ENCODE peak calls at places on chromosomes 4 and X, in eight cellular contexts. Z is NCI-H510A; M is astrocyte of the spinal cord; N is H9; K is mesendoderm; Q is C1 segment of cervical spinal cord; V is skeletal muscle cell; Y is activated naive CD4-positive, alpha-beta T cell. D is an unnamed sample.

GRCh38 chr4:168560184-168560834 is 63.5 kb downstream of the PALLD start:
- DNase-seq in Z (peak), M (peak), N (no peak), K (no peak), Q (no peak), V (no peak), Y (no peak), D (no peak)

GRCh38 chrX:88397551-88397950 is 349.5 kb upstream of the CPXCR1 start:
- DNase-seq in Z (no peak), M (no peak), N (no peak), K (no peak), Q (no peak), V (no peak), Y (no peak), D (no peak)

GRCh38 chrX:115690554-115691216 is 129.7 kb downstream of the PLS3 start:
- DNase-seq in Z (peak), M (peak), N (peak), K (peak), Q (peak), V (peak), Y (no peak), D (peak)

GRCh38 chr4:14018191-14018853 is 390.8 kb upstream of the BOD1L1 start:
- DNase-seq in Z (no peak), M (no peak), N (no peak), K (no peak), Q (no peak), V (no peak), Y (no peak), D (no peak)

GRCh38 chrX:19810809-19811208 is 76.6 kb downstream of the SH3KBP1 start:
- DNase-seq in Z (no peak), M (no peak), N (no peak), K (no peak), Q (no peak), V (peak), Y (no peak), D (peak)

GRCh38 chr4:185657191-185657590 is 121.9 kb upstream of the PDLIM3 start:
- DNase-seq in Z (no peak), M (no peak), N (no peak), K (no peak), Q (no peak), V (no peak), Y (no peak), D (no peak)

GRCh38 chrX:126723881-126724280 is 95.6 kb upstream of the PRR32 start:
- DNase-seq in Z (no peak), M (no peak), N (peak), K (no peak), Q (no peak), V (no peak), Y (no peak), D (no peak)

GRCh38 chr4:113878718-113879117 is 100.7 kb downstream of the ARSJ start:
- DNase-seq in Z (no peak), M (peak), N (peak), K (peak), Q (no peak), V (peak), Y (no peak), D (no peak)